ENCODE peak calls at places on chromosome 21, in six cellular contexts. G, I, C, B, E and N are unnamed samples.

GRCh38 chr21:38721983-38722382 is 83.7 kb upstream of the ETS2 start:
- DNase-seq in G (no peak), I (no peak), C (no peak), B (no peak), E (no peak), N (no peak)

GRCh38 chr21:35256468-35256988 is 207.4 kb upstream of the RUNX1 start:
- DNase-seq in G (no peak), I (peak; percentile 89), C (peak; percentile 5), B (no peak), E (peak; percentile 77), N (peak; percentile 79)

GRCh38 chr21:28410264-28410663 is 582.4 kb downstream of the LTN1 start:
- DNase-seq in G (no peak), I (no peak), C (peak; percentile 47), B (no peak), E (no peak), N (no peak)

GRCh38 chr21:38897532-38898421 is 92.0 kb downstream of the ETS2 start:
- DNase-seq in G (no peak), I (no peak), C (no peak), B (no peak), E (no peak), N (no peak)

GRCh38 chr21:36355071-36355680 is 30.0 kb upstream of the CHAF1B start:
- DNase-seq in G (no peak), I (no peak), C (no peak), B (no peak), E (no peak), N (no peak)

GRCh38 chr21:37136261-37136660 is 63.2 kb downstream of the TTC3 start:
- DNase-seq in G (no peak), I (no peak), C (no peak), B (no peak), E (no peak), N (no peak)

GRCh38 chr21:36689324-36689723 is 9.6 kb upstream of the SIM2 start:
- DNase-seq in G (no peak), I (no peak), C (no peak), B (no peak), E (no peak), N (no peak)

GRCh38 chr21:25859264-25859931 is 124.6 kb downstream of the GABPA start:
- DNase-seq in G (no peak), I (no peak), C (no peak), B (no peak), E (no peak), N (no peak)

GRCh38 chr21:31566061-31566460 is 93.4 kb upstream of the SOD1 start:
- DNase-seq in G (no peak), I (no peak), C (no peak), B (no peak), E (no peak), N (no peak)

GRCh38 chr21:26105819-26106218 is 64.8 kb downstream of the APP start:
- DNase-seq in G (no peak), I (no peak), C (no peak), B (no peak), E (no peak), N (no peak)

GRCh38 chr21:14453339-14453738 is 70.4 kb upstream of the HSPA13 start:
- DNase-seq in G (peak; percentile 96), I (no peak), C (no peak), B (no peak), E (peak; percentile 41), N (no peak)

GRCh38 chr21:31554511-31555022 is 104.9 kb upstream of the SOD1 start:
- DNase-seq in G (peak; percentile 46), I (peak; percentile 39), C (no peak), B (no peak), E (no peak), N (no peak)

GRCh38 chr21:36113647-36114428 is 21.0 kb upstream of the CBR3 start:
- DNase-seq in G (no peak), I (no peak), C (no peak), B (no peak), E (no peak), N (no peak)

GRCh38 chr21:34545079-34545884 is 33.3 kb upstream of the KCNE1 start:
- DNase-seq in G (peak; percentile 86), I (peak; percentile 40), C (no peak), B (no peak), E (peak; percentile 15), N (peak; percentile 18)

GRCh38 chr21:29753216-29753615 is 186.6 kb downstream of the GRIK1 start:
- DNase-seq in G (no peak), I (no peak), C (no peak), B (no peak), E (no peak), N (no peak)

GRCh38 chr21:17368748-17369363 is 144.0 kb upstream of the CXADR start:
- DNase-seq in G (no peak), I (no peak), C (no peak), B (no peak), E (no peak), N (no peak)

GRCh38 chr21:28963831-28964230 is 28.8 kb downstream of the LTN1 start:
- DNase-seq in G (no peak), I (no peak), C (no peak), B (no peak), E (no peak), N (no peak)

GRCh38 chr21:31872452-31873274 is at the start of gene HUNK:
- DNase-seq in G (no peak), I (no peak), C (peak; percentile 84), B (no peak), E (no peak), N (peak; percentile 73)

GRCh38 chr21:36803051-36803709 is 104.3 kb downstream of the SIM2 start:
- DNase-seq in G (no peak), I (no peak), C (no peak), B (no peak), E (no peak), N (no peak)

GRCh38 chr21:25735895-25736597 is 1.3 kb downstream of the GABPA start:
- DNase-seq in G (no peak), I (no peak), C (no peak), B (no peak), E (peak; percentile 71), N (no peak)

GRCh38 chr21:21373969-21374368 is 375.8 kb downstream of the NCAM2 start:
- DNase-seq in G (no peak), I (no peak), C (no peak), B (no peak), E (no peak), N (no peak)

GRCh38 chr21:28228624-28228995 is 764.1 kb downstream of the LTN1 start:
- DNase-seq in G (no peak), I (no peak), C (no peak), B (no peak), E (no peak), N (no peak)

GRCh38 chr21:27132270-27132669 is 165.4 kb upstream of the ADAMTS5 start:
- DNase-seq in G (no peak), I (no peak), C (no peak), B (no peak), E (no peak), N (no peak)
- TF ChIP-seq JUND in G (no peak), I (no peak), C (no peak), B (no peak), E (no peak), N (no peak)

DNA sequence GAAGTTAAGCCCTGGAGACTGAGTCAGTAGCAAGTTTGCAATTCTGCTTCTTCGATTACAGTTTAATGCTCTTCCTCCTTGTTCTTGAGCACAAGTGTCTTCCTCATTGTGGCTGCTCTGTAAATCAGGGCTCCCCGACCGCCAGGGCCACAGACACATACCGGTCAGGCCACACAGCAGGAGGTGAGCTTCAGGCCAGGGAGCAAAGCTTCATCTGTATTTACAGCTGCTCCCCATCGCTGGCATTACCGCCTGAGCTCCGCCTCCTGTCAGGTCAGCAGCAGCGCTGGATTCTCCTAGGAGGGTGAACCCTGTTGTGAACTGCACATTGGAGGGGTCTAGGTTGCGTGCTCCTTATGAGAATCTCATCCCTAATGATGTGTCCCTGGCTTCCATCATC is 1.7 kb upstream of the TRAPPC10 start:
- DNase-seq in G (no peak), I (no peak), C (no peak), B (no peak), E (peak; percentile 68), N (no peak)
- TF ChIP-seq JUND in G (no peak), I (no peak), C (no peak), B (no peak), E (no peak), N (no peak)

DNA sequence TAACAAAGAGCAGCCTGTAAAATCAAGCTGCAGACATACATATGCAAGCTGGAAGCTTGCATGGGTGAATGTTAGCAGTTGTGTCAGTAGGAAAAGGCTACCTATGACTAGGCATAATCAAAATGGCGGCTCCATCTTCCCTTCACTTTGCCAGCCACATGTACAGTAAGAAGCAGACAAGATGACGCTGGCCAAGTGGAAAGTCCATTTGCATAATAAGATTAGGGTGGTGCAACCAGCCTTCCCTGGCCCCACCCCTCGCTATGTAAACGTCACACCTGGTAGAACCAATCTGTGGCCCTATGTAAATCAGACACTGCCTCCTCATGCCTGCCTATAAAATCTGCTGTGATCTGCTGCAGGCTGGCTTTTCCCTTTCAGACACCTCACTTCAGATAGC is 171.9 kb upstream of the USP25 start:
- DNase-seq in G (no peak), I (no peak), C (no peak), B (no peak), E (peak; percentile 78), N (no peak)
- TF ChIP-seq JUND in G (no peak), I (no peak), C (no peak), B (no peak), E (no peak), N (no peak)

GRCh38 chr21:45948576-45949141 is 32.9 kb upstream of the COL6A1 start:
- DNase-seq in G (no peak), I (no peak), C (no peak), B (no peak), E (peak; percentile 51), N (peak; percentile 30)

GRCh38 chr21:45945868-45946210 is 35.7 kb upstream of the COL6A1 start:
- DNase-seq in G (no peak), I (no peak), C (no peak), B (no peak), E (no peak), N (no peak)

GRCh38 chr21:45947296-45947695 is 34.3 kb upstream of the COL6A1 start:
- DNase-seq in G (no peak), I (no peak), C (no peak), B (no peak), E (no peak), N (no peak)

GRCh38 chr21:45949928-45950739 is 31.4 kb upstream of the COL6A1 start:
- DNase-seq in G (no peak), I (no peak), C (peak; percentile 23), B (no peak), E (no peak), N (no peak)

DNA sequence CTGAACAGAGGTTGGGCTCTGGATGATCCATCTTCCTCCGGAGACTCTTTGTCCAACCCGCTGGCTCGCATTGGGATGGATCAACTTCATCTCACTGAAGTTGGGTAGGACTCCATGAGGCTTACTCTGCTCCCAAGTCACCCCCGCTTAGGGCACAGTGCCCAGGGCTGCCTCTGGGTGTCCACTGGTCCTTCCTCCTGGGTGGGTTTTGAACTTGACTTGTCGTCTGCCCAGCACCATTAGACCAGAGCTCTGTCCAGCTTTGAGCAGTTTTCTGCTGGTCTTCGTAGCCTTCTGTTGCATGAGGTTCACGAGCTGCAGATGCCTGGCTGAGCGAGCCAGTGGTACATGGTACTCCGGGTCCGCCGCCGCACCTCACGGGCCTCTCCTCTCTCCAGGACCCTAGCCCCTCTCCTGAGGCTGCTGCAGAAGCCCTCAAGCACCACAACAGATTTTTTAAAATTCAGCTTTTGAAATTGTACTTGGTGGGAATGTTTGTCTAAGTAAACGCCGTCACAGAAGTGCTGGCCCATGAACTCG is 33.8 kb upstream of the COL6A1 start:
- DNase-seq in G (no peak), I (no peak), C (no peak), B (no peak), E (no peak), N (no peak)
- TF ChIP-seq JUND in G (no peak), I (no peak), C (no peak), B (no peak), E (no peak), N (no peak)

GRCh38 chr21:41805038-41805437 is 38.2 kb upstream of the RIPK4 start:
- DNase-seq in G (no peak), I (no peak), C (no peak), B (no peak), E (no peak), N (no peak)
- TF ChIP-seq JUND in G (no peak), I (no peak), C (no peak), B (no peak), E (no peak), N (no peak)